ENCODE peak calls at places on chromosomes 11 and 22, in ten cellular contexts. A is CD4-positive, CD25-positive, alpha-beta regulatory T cell; C is neural progenitor cell; J is CD8-positive, alpha-beta memory T cell; S is heart right ventricle; G is iPS DF 6.9; Z is CD8-positive, alpha-beta T cell; H is astrocyte; B is sigmoid colon; O is heart left ventricle. Q is an unnamed sample.

GRCh38 chr22:21856197-21856596 is 11.2 kb downstream of the MAPK1 start:
- DNase-seq in J (no peak), Z (no peak), C (no peak), A (no peak), G (no peak), H (no peak), O (no peak), B (no peak), S (no peak), Q (no peak)

GRCh38 chr11:134569195-134569594 is 157.2 kb upstream of the B3GAT1 start:
- DNase-seq in G (no peak), A (no peak), S (no peak), C (no peak), H (no peak), Z (no peak), J (no peak), B (no peak), O (no peak), Q (no peak)

GRCh38 chr22:27995801-27996528 is 76.9 kb upstream of the PITPNB start:
- DNase-seq in H (no peak), Z (no peak), J (no peak), S (no peak), O (no peak), C (no peak), B (peak; percentile 63), A (no peak), G (no peak), Q (no peak)

GRCh38 chr11:64220798-64221197 is 5.2 kb downstream of the TRPT1 start:
- DNase-seq in Z (no peak), A (no peak), G (no peak), S (no peak), B (no peak), O (no peak), J (no peak), H (no peak), C (no peak), Q (no peak)

GRCh38 chr11:118645066-118645715 is 34.3 kb downstream of the TREH start:
- DNase-seq in J (no peak), G (no peak), C (no peak), B (no peak), O (peak; percentile 18), A (no peak), Z (no peak), S (no peak), H (no peak), Q (no peak)

GRCh38 chr11:73178092-73178539 is 36.0 kb upstream of the FCHSD2 start:
- DNase-seq in A (peak; percentile 61), S (peak; percentile 88), H (peak; percentile 59), O (peak; percentile 86), Z (peak; percentile 71), B (peak; percentile 91), C (peak; percentile 90), J (peak; percentile 71), G (no peak), Q (peak; percentile 92)

GRCh38 chr11:11407065-11407737 is 54.2 kb upstream of the CSNK2A3 start:
- DNase-seq in J (no peak), S (peak; percentile 71), O (peak; percentile 46), B (peak; percentile 80), A (no peak), G (no peak), H (no peak), C (no peak), Z (no peak), Q (no peak)

GRCh38 chr11:2800655-2801531 is 84.7 kb downstream of the CDKN1C start:
- DNase-seq in O (peak; percentile 12), S (no peak), C (no peak), B (peak; percentile 57), J (no peak), G (no peak), Z (no peak), H (no peak), A (no peak), Q (no peak)

DNA sequence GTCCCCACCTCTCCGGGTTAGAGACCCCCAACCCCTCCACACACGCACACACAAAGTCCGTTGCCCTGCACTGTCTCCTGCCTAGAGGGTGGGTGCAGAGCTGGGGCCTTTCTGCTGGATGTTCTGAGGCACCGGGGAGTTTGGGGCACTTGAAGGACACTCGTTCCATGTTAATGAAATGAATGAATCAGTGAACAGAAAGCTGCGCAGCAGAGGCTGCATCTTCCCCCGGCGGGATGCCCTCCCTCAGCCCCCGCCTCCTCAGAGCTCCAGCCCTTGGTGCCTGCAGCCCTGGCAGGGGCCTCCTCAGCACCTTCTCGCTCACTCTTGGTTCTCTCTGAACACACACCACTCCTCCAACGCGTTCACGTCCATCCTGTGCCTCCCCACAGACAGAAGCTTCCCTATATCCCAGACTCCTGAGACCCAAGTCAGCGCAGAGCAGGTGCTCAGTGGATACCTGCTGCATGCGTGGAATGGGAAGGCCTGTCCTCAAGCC is 611.9 kb downstream of the TBC1D22A start:
- DNase-seq in A (no peak), C (no peak), O (no peak), H (no peak), S (no peak), Z (no peak), G (no peak), J (no peak), B (peak; percentile 52), Q (no peak)
- H3K9me3 ChIP-seq in A (no peaks in the 10 kb centered on the region), C (no peaks in the 10 kb centered on the region), O (no peaks in the 10 kb centered on the region), H (no peaks in the 10 kb centered on the region), S (no peaks in the 10 kb centered on the region), Z (no peaks in the 10 kb centered on the region), G (peaks cover 33% of the 10 kb centered on the region), J (no peaks in the 10 kb centered on the region), B (no peaks in the 10 kb centered on the region), Q (no peaks in the 10 kb centered on the region)

GRCh38 chr11:57815476-57815875 is 53.9 kb downstream of the CTNND1 start:
- DNase-seq in S (no peak), J (no peak), H (no peak), A (no peak), C (no peak), B (no peak), G (no peak), O (no peak), Z (no peak), Q (no peak)

GRCh38 chr11:57812634-57813033 is 51.0 kb downstream of the CTNND1 start:
- DNase-seq in G (no peak), B (no peak), A (no peak), J (no peak), Z (no peak), S (no peak), H (no peak), O (no peak), C (no peak), Q (no peak)

GRCh38 chr11:57819272-57819979 is 57.8 kb downstream of the CTNND1 start:
- DNase-seq in S (no peak), B (no peak), C (no peak), Z (no peak), G (no peak), H (no peak), A (no peak), J (no peak), O (no peak), Q (no peak)

GRCh38 chr11:57818812-57819211 is 57.2 kb downstream of the CTNND1 start:
- DNase-seq in G (no peak), J (no peak), Z (no peak), O (no peak), H (no peak), C (no peak), A (no peak), S (no peak), B (no peak), Q (no peak)

GRCh38 chr11:57815877-57816276 is 54.3 kb downstream of the CTNND1 start:
- DNase-seq in Z (no peak), O (no peak), A (no peak), B (no peak), S (no peak), H (no peak), J (no peak), C (no peak), G (no peak), Q (no peak)
- H3K36me3 ChIP-seq in Z (peaks cover 4% of the 10 kb centered on the region), O (peaks cover 83% of the 10 kb centered on the region), A (peaks cover 17% of the 10 kb centered on the region), B (peaks cover 80% of the 10 kb centered on the region), S (peaks cover 85% of the 10 kb centered on the region), H (peaks cover 72% of the 10 kb centered on the region), J (peaks cover 15% of the 10 kb centered on the region), C (peaks cover 22% of the 10 kb centered on the region), G (peaks cover 18% of the 10 kb centered on the region), Q (peaks cover 77% of the 10 kb centered on the region)

GRCh38 chr11:32821517-32821916 is 8.2 kb upstream of the PRRG4 start:
- DNase-seq in H (peak; percentile 56), J (no peak), G (no peak), Z (no peak), S (no peak), A (no peak), B (no peak), C (no peak), O (no peak), Q (no peak)
- H3K4me3 ChIP-seq in H (no peak overlapping the region), J (no peak overlapping the region), G (no peak overlapping the region), Z (no peak overlapping the region), S (no peak overlapping the region), A (no peak overlapping the region), B (no peak overlapping the region), C (no peak overlapping the region), O (no peak overlapping the region), Q (no peak overlapping the region)

GRCh38 chr11:77396305-77396704 is 77.6 kb downstream of the PAK1 start:
- DNase-seq in A (no peak), Z (no peak), O (no peak), H (no peak), C (no peak), S (no peak), B (no peak), J (no peak), G (no peak), Q (no peak)
- H3K9me3 ChIP-seq in A (no peaks in the 10 kb centered on the region), Z (no peaks in the 10 kb centered on the region), O (no peaks in the 10 kb centered on the region), H (no peaks in the 10 kb centered on the region), C (no peaks in the 10 kb centered on the region), S (no peaks in the 10 kb centered on the region), B (no peaks in the 10 kb centered on the region), J (no peaks in the 10 kb centered on the region), G (no peaks in the 10 kb centered on the region), Q (no peaks in the 10 kb centered on the region)

DNA sequence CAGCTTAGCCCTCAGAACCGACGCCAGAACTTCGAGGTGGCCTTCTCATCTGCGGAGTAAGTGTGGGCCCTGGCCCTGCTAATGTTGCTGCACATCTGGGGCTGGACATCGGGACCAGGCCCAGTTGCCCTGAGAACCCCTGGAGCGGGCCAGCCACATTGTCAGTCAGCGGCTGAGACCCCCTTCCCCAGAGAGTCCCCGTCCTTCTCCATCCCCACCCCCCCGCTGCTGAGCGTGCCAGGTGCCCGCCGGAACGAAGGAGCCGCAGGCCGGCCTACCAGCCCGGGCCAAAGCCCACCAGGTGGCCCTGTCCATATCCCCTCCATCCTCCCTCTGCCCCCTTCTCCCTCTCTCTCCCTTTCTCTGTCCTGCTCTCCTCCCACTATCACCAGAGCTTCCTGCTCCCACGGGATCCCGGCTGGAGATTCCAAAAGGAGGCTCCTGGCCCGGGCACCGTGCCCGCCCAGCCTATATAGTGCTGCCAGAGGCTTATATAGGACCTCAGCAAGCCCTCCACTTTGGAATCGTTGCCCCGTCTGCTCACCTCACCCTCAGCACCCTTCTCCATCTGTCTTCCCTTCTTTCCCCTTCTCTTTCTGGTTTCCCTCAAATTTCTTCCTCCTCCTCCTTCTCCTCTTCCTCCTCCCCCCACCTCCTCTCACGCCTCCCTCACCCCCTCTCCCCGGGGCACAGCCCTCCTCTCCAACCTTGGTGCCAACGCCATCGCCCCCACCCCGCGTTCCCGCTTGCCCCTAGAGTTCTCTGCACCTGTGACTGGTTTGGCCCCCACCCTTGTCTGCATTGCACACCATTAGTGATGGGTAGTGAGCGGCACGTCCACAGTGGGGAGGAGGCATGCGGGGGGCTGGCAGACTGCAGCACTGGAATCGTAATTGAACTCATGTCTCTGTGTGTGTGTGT is 7.3 kb downstream of the SELENOM start:
- DNase-seq in A (no peak), O (peak; percentile 15), Z (no peak), G (no peak), J (no peak), B (peak; percentile 71), C (no peak), H (no peak), S (no peak), Q (no peak)
- H3K36me3 ChIP-seq in A (no peaks in the 10 kb centered on the region), O (peaks cover 99% of the 10 kb centered on the region), Z (no peaks in the 10 kb centered on the region), G (no peaks in the 10 kb centered on the region), J (no peaks in the 10 kb centered on the region), B (peaks cover 87% of the 10 kb centered on the region), C (no peaks in the 10 kb centered on the region), H (peaks cover 43% of the 10 kb centered on the region), S (peaks cover 100% of the 10 kb centered on the region), Q (peaks cover 32% of the 10 kb centered on the region)

GRCh38 chr22:50305393-50305657 is 2.1 kb downstream of the PLXNB2 start:
- DNase-seq in O (no peak), B (no peak), J (no peak), S (no peak), H (no peak), C (no peak), Z (no peak), A (no peak), G (no peak), Q (no peak)
- H3K4me3 ChIP-seq in O (peak overlapping the region; percentile 93), B (peak overlapping the region; percentile 66), J (no peak overlapping the region), S (peak overlapping the region; percentile 94), H (peak overlapping the region; percentile 78), C (peak overlapping the region; percentile 100), Z (no peak overlapping the region), A (no peak overlapping the region), G (no peak overlapping the region), Q (peak overlapping the region; percentile 82)

Q was measured in adipocyte.